ENCODE peak calls at places on chromosomes 6 and 20, in six cellular contexts. U, K, A, N, E and B are unnamed samples.
A peak's percentile ranks its signal among the peaks of the same experiment; 100 is the strongest.

GRCh38 chr6:166486536-166486880 is 100.0 kb downstream of the RAMACL start:
- DNase-seq in U (no peak), K (no peak), A (no peak), N (no peak), E (no peak), B (no peak)

GRCh38 chr20:37323985-37324384 is 22.0 kb upstream of the SRC start:
- DNase-seq in U (no peak), K (no peak), A (no peak), N (peak; percentile 93), E (peak; percentile 61), B (peak; percentile 86)

GRCh38 chr6:18101271-18101670 is 21.2 kb downstream of the NHLRC1 start:
- DNase-seq in U (no peak), K (no peak), A (no peak), N (peak; percentile 35), E (no peak), B (peak; percentile 54)

GRCh38 chr6:98054453-98054852 is 771.4 kb upstream of the MMS22L start:
- DNase-seq in U (no peak), K (no peak), A (no peak), N (no peak), E (no peak), B (peak; percentile 22)

GRCh38 chr6:106102034-106102433 is 15.9 kb downstream of the PRDM1 start:
- DNase-seq in U (peak; percentile 21), K (no peak), A (peak; percentile 90), N (no peak), E (no peak), B (no peak)

GRCh38 chr6:149190228-149190831 is 127.2 kb upstream of the TAB2 start:
- DNase-seq in U (no peak), K (no peak), A (peak; percentile 52), N (no peak), E (peak; percentile 5), B (peak; percentile 12)

GRCh38 chr20:64133951-64134407 is 26.6 kb upstream of the NPBWR2 start:
- DNase-seq in U (no peak), K (no peak), A (no peak), N (no peak), E (no peak), B (no peak)

GRCh38 chr20:7180261-7181045 is 413.0 kb downstream of the BMP2 start:
- DNase-seq in U (no peak), K (no peak), A (no peak), N (no peak), E (peak; percentile 46), B (peak; percentile 7)